ENCODE peak calls at places on chromosomes 16 and 17, in six cellular contexts. X, F, O, Z, P and I are unnamed samples.

GRCh38 chr16:29901607-29901945 is 1.3 kb downstream of the ASPHD1 start:
- DNase-seq in X (no peak), F (no peak), O (no peak), Z (no peak), P (no peak), I (no peak)

GRCh38 chr16:55389426-55390073 is 65.5 kb downstream of the IRX6 start:
- DNase-seq in X (no peak), F (no peak), O (no peak), Z (no peak), P (no peak), I (no peak)

GRCh38 chr17:78179372-78179771 is 7.5 kb downstream of the TK1 start:
- DNase-seq in X (peak; percentile 74), F (peak; percentile 90), O (no peak), Z (peak; percentile 86), P (no peak), I (no peak)

GRCh38 chr17:48103379-48103715 is 2.1 kb upstream of the CBX1 start:
- DNase-seq in X (no peak), F (no peak), O (no peak), Z (no peak), P (no peak), I (no peak)

GRCh38 chr16:1546430-1546829 is 13.0 kb downstream of the TMEM204 start:
- DNase-seq in X (no peak), F (no peak), O (no peak), Z (no peak), P (no peak), I (no peak)

GRCh38 chr17:40329981-40330794 is 21.2 kb downstream of the RARA start:
- DNase-seq in X (no peak), F (no peak), O (no peak), Z (no peak), P (no peak), I (no peak)

GRCh38 chr16:62965831-62966230 is 929.6 kb upstream of the CDH8 start:
- DNase-seq in X (no peak), F (peak; percentile 82), O (no peak), Z (peak; percentile 2), P (no peak), I (peak; percentile 66)

GRCh38 chr16:89375021-89375420 is 115.3 kb downstream of the ANKRD11 start:
- DNase-seq in X (peak; percentile 87), F (no peak), O (no peak), Z (peak; percentile 83), P (no peak), I (no peak)

GRCh38 chr17:66172706-66173223 is 19.2 kb downstream of the CEP112 start:
- DNase-seq in X (no peak), F (no peak), O (no peak), Z (no peak), P (no peak), I (no peak)

GRCh38 chr17:82333279-82334171 is at the start of gene SECTM1:
- DNase-seq in X (peak; percentile 23), F (peak; percentile 49), O (no peak), Z (peak; percentile 71), P (no peak), I (no peak)

GRCh38 chr16:4709481-4709880 is 16.1 kb downstream of the NUDT16L1 start:
- DNase-seq in X (peak; percentile 84), F (no peak), O (no peak), Z (peak; percentile 28), P (no peak), I (no peak)

GRCh38 chr16:27847030-27847550 is 216.4 kb downstream of the GSG1L start:
- DNase-seq in X (no peak), F (no peak), O (no peak), Z (peak; percentile 1), P (no peak), I (no peak)

GRCh38 chr17:10216213-10216982 is 18.0 kb upstream of the GAS7 start:
- DNase-seq in X (no peak), F (no peak), O (no peak), Z (no peak), P (no peak), I (peak; percentile 48)

GRCh38 chr17:32912218-32912897 is 15.6 kb upstream of the TMEM98 start:
- DNase-seq in X (peak; percentile 76), F (peak; percentile 42), O (no peak), Z (peak; percentile 91), P (no peak), I (peak; percentile 72)

GRCh38 chr17:4956493-4957061 is 5.7 kb downstream of the ENO3 start:
- DNase-seq in X (no peak), F (peak; percentile 12), O (no peak), Z (no peak), P (no peak), I (peak; percentile 58)

GRCh38 chr16:65062736-65063583 is 58.9 kb downstream of the CDH11 start:
- DNase-seq in X (peak; percentile 53), F (no peak), O (no peak), Z (no peak), P (no peak), I (no peak)

GRCh38 chr17:1091885-1092284 is 87.9 kb downstream of the ABR start:
- DNase-seq in X (no peak), F (no peak), O (no peak), Z (no peak), P (no peak), I (no peak)

GRCh38 chr17:74404218-74404617 is 27.7 kb upstream of the GPRC5C start:
- DNase-seq in X (no peak), F (no peak), O (no peak), Z (no peak), P (peak; percentile 43), I (peak; percentile 87)

GRCh38 chr16:85563515-85564276 is 49.4 kb upstream of the GSE1 start:
- DNase-seq in X (peak; percentile 37), F (no peak), O (no peak), Z (peak; percentile 82), P (no peak), I (no peak)

GRCh38 chr16:84175351-84176081 is 11.3 kb downstream of the TAF1C start:
- DNase-seq in X (peak; percentile 53), F (peak; percentile 72), O (peak; percentile 40), Z (peak; percentile 72), P (peak; percentile 34), I (peak; percentile 77)

GRCh38 chr17:43734376-43734775 is 24.2 kb downstream of the SOST start:
- DNase-seq in X (peak; percentile 69), F (no peak), O (no peak), Z (no peak), P (no peak), I (no peak)

GRCh38 chr16:4240624-4241023 is 1.3 kb downstream of the SRL start:
- DNase-seq in X (no peak), F (no peak), O (no peak), Z (no peak), P (no peak), I (no peak)

GRCh38 chr17:54898576-54898975 is 2.1 kb upstream of the TOM1L1 start:
- DNase-seq in X (no peak), F (no peak), O (no peak), Z (no peak), P (no peak), I (no peak)

GRCh38 chr17:59761385-59762021 is 54.0 kb downstream of the VMP1 start:
- DNase-seq in X (peak; percentile 86), F (peak; percentile 47), O (peak; percentile 61), Z (peak; percentile 80), P (no peak), I (peak; percentile 82)

GRCh38 chr16:62035115-62036092 is 834 bp downstream of the CDH8 start:
- DNase-seq in X (no peak), F (peak; percentile 67), O (peak; percentile 71), Z (no peak), P (peak; percentile 56), I (peak; percentile 93)

DNA sequence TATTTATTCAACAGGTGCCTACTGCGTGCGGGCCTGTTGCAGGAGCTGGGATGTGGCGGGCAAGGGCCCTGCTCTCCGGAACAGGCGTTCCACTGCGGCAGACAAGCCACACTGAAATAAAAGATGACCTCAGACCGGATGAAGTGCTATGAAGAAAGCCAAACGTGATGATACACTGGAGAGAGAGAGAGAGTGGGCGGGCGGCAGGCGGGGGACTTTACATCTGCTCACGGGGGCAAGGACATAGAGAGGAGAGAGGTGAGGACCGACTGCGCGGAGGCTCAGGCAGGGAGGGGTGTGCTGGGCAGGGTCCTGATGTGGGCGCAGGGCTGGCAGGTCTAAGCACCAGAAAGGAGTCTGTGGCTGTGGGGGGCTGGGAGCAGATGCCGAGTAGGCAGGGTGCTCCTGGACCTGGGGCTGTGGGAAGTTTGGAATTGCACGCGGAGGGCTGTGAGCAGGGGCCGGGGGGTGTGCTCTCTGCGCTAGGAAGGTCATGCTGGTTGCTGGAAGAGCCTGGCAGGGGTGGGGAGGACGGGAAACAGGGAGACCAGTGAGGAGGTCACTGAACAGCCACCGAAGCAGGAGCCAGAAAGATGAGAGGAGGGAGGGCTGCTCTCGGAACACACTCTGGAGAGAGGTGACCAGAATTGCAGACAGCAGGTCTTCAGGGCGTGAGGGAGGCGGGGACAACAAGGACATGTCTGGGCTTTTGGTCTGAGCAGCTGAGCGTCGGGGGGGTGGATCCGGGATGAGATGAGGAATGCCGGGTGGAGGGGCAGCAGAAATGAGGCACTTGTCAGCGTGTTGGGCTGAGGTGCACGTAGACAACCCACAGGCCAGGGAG is 9.9 kb downstream of the MXRA7 start:
- DNase-seq in X (peak; percentile 93), F (peak; percentile 95), O (no peak), Z (peak; percentile 94), P (no peak), I (peak; percentile 46)
- H2BK120ac ChIP-seq in X (peak overlapping the region; percentile 67), F (no peak overlapping the region), O (peak overlapping the region; percentile 97), Z (peak overlapping the region; percentile 54), P (no peak overlapping the region), I (no peak overlapping the region)

GRCh38 chr16:69118468-69118867 is 13.0 kb downstream of the HAS3 start:
- DNase-seq in X (no peak), F (peak; percentile 27), O (no peak), Z (no peak), P (no peak), I (no peak)
- H3K36me3 ChIP-seq in X (peaks cover 57% of the 10 kb centered on the region), F (peaks cover 59% of the 10 kb centered on the region), O (peaks cover 98% of the 10 kb centered on the region), Z (peaks cover 78% of the 10 kb centered on the region), P (peaks cover 43% of the 10 kb centered on the region), I (peaks cover 7% of the 10 kb centered on the region)

DNA sequence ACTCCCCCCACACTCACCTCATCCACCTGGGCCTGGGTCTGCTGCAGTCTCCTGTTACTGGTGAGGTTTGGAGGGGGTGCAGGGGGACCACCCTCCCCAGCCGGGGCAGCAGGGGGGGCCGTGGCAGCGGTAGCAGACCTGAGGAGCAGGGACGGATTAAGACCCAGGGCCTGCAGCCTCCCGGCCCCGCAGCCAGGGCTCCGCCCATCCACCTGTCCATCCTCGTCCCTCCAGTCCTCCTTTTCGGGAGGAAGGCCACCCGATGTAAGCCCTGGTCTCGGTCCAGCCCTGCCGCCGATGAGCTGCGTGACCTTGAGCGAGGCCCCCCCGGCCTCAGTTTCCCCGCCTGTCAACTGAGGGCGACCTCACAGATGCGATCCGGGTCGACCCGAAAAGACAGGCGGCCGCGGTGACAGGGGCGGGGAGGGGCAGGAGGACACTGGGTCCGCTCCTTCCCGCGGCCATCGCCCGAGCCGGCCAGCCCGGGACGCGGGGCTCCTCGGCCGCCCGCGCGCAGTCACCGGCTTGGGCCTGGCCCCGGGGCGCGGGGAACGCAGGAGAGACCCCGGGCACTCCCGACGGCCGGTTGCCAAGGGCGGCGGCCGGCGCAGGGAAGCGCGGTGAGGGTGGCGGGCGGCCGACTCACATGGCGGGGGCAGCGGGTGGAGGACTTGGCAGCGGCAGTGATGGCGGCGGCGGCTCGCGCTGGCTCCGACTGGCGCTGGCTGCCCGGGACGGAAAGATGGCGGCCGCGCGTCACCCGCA is at the start of gene VAMP2:
- DNase-seq in X (peak; percentile 50), F (peak; percentile 85), O (no peak), Z (peak; percentile 66), P (no peak), I (peak; percentile 68)
- H3K23ac ChIP-seq in X (peak within 1 kb of the TSS; percentile 94), F (peak within 1 kb of the TSS; percentile 83), O (peak within 1 kb of the TSS; percentile 92), Z (peak within 1 kb of the TSS; percentile 56), P (no peak within 1 kb of the TSS), I (peak within 1 kb of the TSS; percentile 97)

DNA sequence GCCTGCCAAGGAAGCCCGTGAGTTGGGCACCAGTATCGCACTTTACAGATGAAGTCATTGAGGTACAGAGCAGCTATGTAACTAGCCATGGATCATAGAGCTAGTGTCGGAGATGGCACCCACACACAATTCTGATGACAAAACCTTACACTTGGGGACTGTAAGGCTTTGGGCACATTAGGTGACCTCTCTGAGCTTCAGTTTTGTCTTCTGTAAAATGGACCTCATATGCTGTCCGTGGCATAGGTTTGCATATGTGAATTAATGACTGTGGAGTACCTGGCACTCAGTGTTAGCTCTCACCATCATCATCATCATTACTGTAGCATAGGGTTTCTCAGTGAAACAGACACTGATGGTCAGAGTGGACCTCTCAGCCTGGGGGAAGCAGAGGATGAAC is 50.3 kb downstream of the CMIP start:
- DNase-seq in X (no peak), F (no peak), O (no peak), Z (no peak), P (no peak), I (no peak)
- H2BK120ac ChIP-seq in X (no peak overlapping the region), F (no peak overlapping the region), O (no peak overlapping the region), Z (no peak overlapping the region), P (no peak overlapping the region), I (no peak overlapping the region)